ENCODE peak calls at places on chromosomes 16 and 17, in four cellular contexts. H is retina; Q is esophagus muscularis mucosa; K is CD8-positive, alpha-beta memory T cell. M is an unnamed sample.

GRCh38 chr17:20228860-20229259 is 219.7 kb downstream of the SPECC1 start:
- DNase-seq in Q (no peak), H (no peak), K (no peak), M (no peak)

GRCh38 chr17:82097187-82097918 is 683 bp downstream of the FASN start:
- DNase-seq in H (peak; percentile 62), K (peak; percentile 17), Q (no peak), M (no peak)

GRCh38 chr17:46950997-46951621 is 27.9 kb downstream of the RPRML start:
- DNase-seq in K (no peak), Q (no peak), H (no peak), M (no peak)

GRCh38 chr17:43338886-43339516 is 59.8 kb upstream of the ARL4D start:
- DNase-seq in H (peak; percentile 80), K (peak; percentile 41), Q (no peak), M (no peak)

GRCh38 chr16:14289692-14290340 is 218.7 kb downstream of the MRTFB start:
- DNase-seq in K (no peak), H (no peak), Q (no peak), M (no peak)

GRCh38 chr16:89297156-89297869 is 79.8 kb downstream of the ZNF778 start:
- DNase-seq in K (no peak), Q (no peak), H (peak; percentile 56), M (no peak)

GRCh38 chr17:77836557-77837041 is 121.9 kb upstream of the TNRC6C start:
- DNase-seq in H (no peak), Q (no peak), K (peak; percentile 15), M (no peak)

GRCh38 chr16:54176376-54176901 is 110.1 kb downstream of the IRX3 start:
- DNase-seq in Q (no peak), H (no peak), K (no peak), M (no peak)

GRCh38 chr17:34423978-34424813 is 61.2 kb upstream of the CCL1 start:
- DNase-seq in K (no peak), Q (no peak), H (no peak), M (no peak)

GRCh38 chr17:50192116-50192872 is 9.1 kb downstream of the COL1A1 start:
- DNase-seq in H (no peak), Q (no peak), K (no peak), M (no peak)

GRCh38 chr16:10927497-10928112 is 14.7 kb downstream of the DEXI start:
- DNase-seq in H (no peak), K (no peak), Q (no peak), M (no peak)

GRCh38 chr16:88681709-88682451 is 4.4 kb downstream of the SNAI3 start:
- DNase-seq in H (no peak), K (no peak), Q (no peak), M (no peak)

GRCh38 chr16:9518054-9518453 is 426.6 kb downstream of the HAPSTR1 start:
- DNase-seq in H (no peak), Q (no peak), K (no peak), M (no peak)

GRCh38 chr17:38554430-38555350 is 51.1 kb downstream of the SRCIN1 start:
- DNase-seq in H (no peak), K (no peak), Q (no peak), M (no peak)

GRCh38 chr16:4052801-4053662 is 63.2 kb downstream of the ADCY9 start:
- DNase-seq in Q (no peak), H (peak; percentile 58), K (no peak), M (peak; percentile 54)

GRCh38 chr16:521381-522210 is 5.9 kb upstream of the CAPN15 start:
- DNase-seq in K (no peak), H (no peak), Q (no peak), M (no peak)

GRCh38 chr17:37358098-37358829 is 17.5 kb upstream of the C17orf78 start:
- DNase-seq in Q (peak; percentile 92), K (peak; percentile 27), H (no peak), M (no peak)

GRCh38 chr16:25189305-25189704 is 27.4 kb upstream of the AQP8 start:
- DNase-seq in K (no peak), Q (no peak), H (no peak), M (no peak)

GRCh38 chr17:19383681-19384470 is 3.1 kb downstream of the MFAP4 start:
- DNase-seq in K (no peak), Q (no peak), H (no peak), M (no peak)

GRCh38 chr16:50502616-50503000 is 45.6 kb upstream of the NKD1 start:
- DNase-seq in Q (peak; percentile 8), K (no peak), H (no peak), M (no peak)

GRCh38 chr16:23148166-23148512 is 1.1 kb downstream of the USP31 start:
- DNase-seq in H (no peak), Q (no peak), K (no peak), M (no peak)

GRCh38 chr16:47459603-47460002 is 1.3 kb downstream of the ITFG1 start:
- DNase-seq in H (no peak), Q (no peak), K (no peak), M (no peak)

GRCh38 chr17:35241520-35241919 is 1.4 kb upstream of the SLFN5 start:
- DNase-seq in Q (no peak), H (no peak), K (peak; percentile 12), M (no peak)

GRCh38 chr17:81558941-81559806 is 7.0 kb upstream of the FAAP100 start:
- DNase-seq in Q (no peak), K (no peak), H (peak; percentile 62), M (no peak)

GRCh38 chr16:75105306-75106061 is 11.1 kb downstream of the LDHD start:
- DNase-seq in H (no peak), Q (no peak), K (no peak), M (no peak)

GRCh38 chr16:78211951-78212350 is 112.5 kb downstream of the WWOX start:
- DNase-seq in H (no peak), K (no peak), Q (peak; percentile 85), M (peak; percentile 48)

GRCh38 chr17:33864758-33865229 is 390.3 kb upstream of the CCL2 start:
- DNase-seq in H (no peak), K (no peak), Q (no peak), M (no peak)

GRCh38 chr17:34252138-34252889 is 2.8 kb upstream of the CCL2 start:
- DNase-seq in Q (peak; percentile 99), K (no peak), H (no peak), M (no peak)

GRCh38 chr17:33948299-33948698 is 306.8 kb upstream of the CCL2 start:
- DNase-seq in K (no peak), Q (no peak), H (no peak), M (no peak)

GRCh38 chr17:60769327-60769726 is 91.7 kb downstream of the BCAS3 start:
- DNase-seq in K (no peak), H (no peak), Q (no peak), M (no peak)